ENCODE peak calls at places on chromosome 16, in eight cellular contexts. D is sigmoid colon, V is adrenal gland, W is uterus, L is right lobe of liver, K is HCT116, J is H1, M is transverse colon. P is an unnamed sample.
A peak's percentile ranks its signal among the peaks of the same experiment; 100 is the strongest.

GRCh38 chr16:57042157-57043111 is 49.9 kb upstream of the CPNE2 start:
- DNase-seq in D (no peak), V (peak; percentile 73), W (no peak), L (no peak), K (no peak), J (no peak), M (peak; percentile 31), P (peak; percentile 88)

GRCh38 chr16:88375236-88376052 is 7.3 kb upstream of the ZNF469 start:
- DNase-seq in D (peak; percentile 53), V (no peak), W (no peak), L (peak; percentile 31), K (no peak), J (no peak), M (no peak), P (peak; percentile 27)

GRCh38 chr16:19662351-19662750 is 55.7 kb downstream of the KNOP1 start:
- DNase-seq in D (no peak), V (no peak), W (no peak), L (no peak), K (no peak), J (peak; percentile 43), M (no peak), P (no peak)

GRCh38 chr16:83040174-83040573 is 413.4 kb downstream of the CDH13 start:
- DNase-seq in D (no peak), V (no peak), W (no peak), L (no peak), K (no peak), J (no peak), M (no peak), P (no peak)

GRCh38 chr16:27109666-27110523 is 43.2 kb downstream of the C16orf82 start:
- DNase-seq in D (peak; percentile 80), V (peak; percentile 60), W (peak; percentile 74), L (peak; percentile 75), K (no peak), J (peak; percentile 33), M (peak; percentile 90), P (peak; percentile 93)

GRCh38 chr16:47716571-47716970 is 255.4 kb downstream of the PHKB start:
- DNase-seq in D (no peak), V (no peak), W (no peak), L (no peak), K (no peak), J (no peak), M (no peak), P (no peak)

GRCh38 chr16:78105517-78105916 is 6.1 kb downstream of the WWOX start:
- DNase-seq in D (no peak), V (no peak), W (no peak), L (no peak), K (no peak), J (no peak), M (no peak), P (no peak)

GRCh38 chr16:1543085-1543896 is 9.8 kb downstream of the TMEM204 start:
- DNase-seq in D (peak; percentile 80), V (peak; percentile 73), W (peak; percentile 73), L (peak; percentile 71), K (peak; percentile 31), J (no peak), M (peak; percentile 43), P (peak; percentile 90)

GRCh38 chr16:1474047-1474446 is 781 bp downstream of the CLCN7 start:
- DNase-seq in D (no peak), V (no peak), W (no peak), L (no peak), K (no peak), J (no peak), M (no peak), P (no peak)

GRCh38 chr16:22397459-22397858 is 23.0 kb upstream of the CDR2 start:
- DNase-seq in D (no peak), V (no peak), W (no peak), L (no peak), K (no peak), J (no peak), M (no peak), P (no peak)

GRCh38 chr16:1078579-1079021 is 6.1 kb downstream of the SSTR5 start:
- DNase-seq in D (no peak), V (peak; percentile 90), W (no peak), L (peak; percentile 82), K (no peak), J (no peak), M (peak; percentile 72), P (no peak)

GRCh38 chr16:55944377-55944802 is 69.2 kb upstream of the CES5A start:
- DNase-seq in D (peak; percentile 91), V (peak; percentile 70), W (peak; percentile 68), L (peak; percentile 60), K (peak; percentile 23), J (peak; percentile 38), M (peak; percentile 61), P (no peak)

DNA sequence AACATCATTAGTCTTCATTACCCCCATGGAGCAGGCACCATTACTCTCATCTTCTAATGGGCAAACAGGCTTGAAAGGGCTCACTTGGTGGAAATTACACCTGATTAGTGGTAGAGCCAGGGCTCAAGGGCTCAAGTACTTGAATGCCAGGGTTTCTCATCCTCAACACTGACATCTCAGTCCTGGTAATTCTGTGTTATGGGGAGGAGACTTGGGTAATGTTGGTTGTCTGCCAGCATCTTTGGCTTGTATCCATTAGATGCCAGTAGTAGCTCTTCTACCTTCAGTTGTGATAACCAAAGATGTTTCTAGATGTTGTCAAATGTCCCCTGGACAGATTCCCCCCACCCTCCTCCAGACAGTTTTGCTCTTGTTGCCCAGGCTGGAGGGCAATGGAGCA is 2.5 kb downstream of the ZP2 start:
- DNase-seq in D (no peak), V (no peak), W (no peak), L (no peak), K (no peak), J (no peak), M (no peak), P (no peak)
- TF ChIP-seq POLR2A in D (no peak), V (no peak), W (no peak), L (no peak), K (no peak), J (no peak), M (no peak), P (no peak)

GRCh38 chr16:85667841-85668413 is 20.8 kb downstream of the GINS2 start:
- DNase-seq in D (peak; percentile 58), V (no peak), W (no peak), L (peak; percentile 31), K (no peak), J (no peak), M (no peak), P (peak; percentile 61)

GRCh38 chr16:85670840-85671239 is 17.9 kb downstream of the GINS2 start:
- DNase-seq in D (no peak), V (no peak), W (no peak), L (peak; percentile 29), K (no peak), J (no peak), M (no peak), P (peak; percentile 41)

GRCh38 chr16:85667261-85667660 is 21.5 kb downstream of the GINS2 start:
- DNase-seq in D (peak; percentile 50), V (no peak), W (no peak), L (peak; percentile 32), K (no peak), J (no peak), M (no peak), P (peak; percentile 57)

GRCh38 chr16:85665929-85666328 is 22.8 kb downstream of the GINS2 start:
- DNase-seq in D (peak; percentile 61), V (no peak), W (no peak), L (peak; percentile 50), K (no peak), J (no peak), M (no peak), P (peak; percentile 58)

DNA sequence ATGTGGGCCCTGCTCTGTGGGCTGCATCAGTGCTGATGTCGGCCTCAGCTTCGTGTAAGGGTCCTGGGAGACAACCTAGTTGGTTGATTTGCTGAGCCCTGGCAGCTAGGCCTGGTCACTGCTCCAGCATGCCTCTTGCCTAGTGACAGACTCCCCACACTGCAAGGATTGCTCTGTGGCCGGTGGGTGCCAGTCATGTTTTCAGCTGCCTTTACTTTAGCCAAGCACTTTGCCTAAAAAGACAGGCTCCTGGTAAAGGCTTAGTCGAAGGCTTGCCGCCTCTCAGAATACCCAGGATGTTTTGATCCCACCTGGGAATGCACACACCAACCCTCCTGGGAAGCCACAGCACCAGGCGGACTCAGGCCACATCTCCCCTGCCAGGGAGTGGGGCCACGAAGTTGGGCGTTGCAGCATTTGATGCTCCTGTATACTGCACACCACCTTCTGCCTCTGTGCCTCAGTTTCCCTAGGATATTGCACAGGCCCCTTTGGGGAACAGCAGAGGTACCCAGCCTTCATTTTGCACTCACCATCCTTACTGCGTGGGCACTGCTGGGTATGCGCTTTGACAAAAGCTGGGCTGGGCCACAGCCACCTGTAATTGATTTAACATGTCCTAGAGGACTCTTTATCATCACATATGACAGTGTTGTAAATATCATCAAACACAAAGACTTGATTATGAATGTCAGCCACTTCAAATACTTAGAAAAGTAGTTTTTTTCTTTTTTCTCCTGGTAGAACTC is 19.9 kb downstream of the GINS2 start:
- DNase-seq in D (peak; percentile 30), V (no peak), W (no peak), L (peak; percentile 29), K (no peak), J (no peak), M (no peak), P (peak; percentile 41)
- TF ChIP-seq POLR2A in D (no peak), V (no peak), W (no peak), L (no peak), K (no peak), J (no peak), M (no peak), P (no peak)

GRCh38 chr16:20741555-20742285 is at the start of gene THUMPD1:
- DNase-seq in D (peak; percentile 98), V (peak; percentile 97), W (peak; percentile 97), L (peak; percentile 98), K (peak; percentile 92), J (peak; percentile 88), M (peak; percentile 98), P (peak; percentile 99)
- TF ChIP-seq POLR2A in D (peak; percentile 93), V (peak; percentile 77), W (peak; percentile 84), L (peak; percentile 74), K (peak; percentile 46), J (peak; percentile 92), M (peak; percentile 88), P (no peak)

GRCh38 chr16:67930191-67930590 is 1.5 kb downstream of the CTRL start:
- DNase-seq in D (peak; percentile 61), V (no peak), W (no peak), L (no peak), K (no peak), J (no peak), M (no peak), P (no peak)
- TF ChIP-seq POLR2A in D (no peak), V (no peak), W (no peak), L (no peak), K (no peak), J (no peak), M (no peak), P (no peak)

DNA sequence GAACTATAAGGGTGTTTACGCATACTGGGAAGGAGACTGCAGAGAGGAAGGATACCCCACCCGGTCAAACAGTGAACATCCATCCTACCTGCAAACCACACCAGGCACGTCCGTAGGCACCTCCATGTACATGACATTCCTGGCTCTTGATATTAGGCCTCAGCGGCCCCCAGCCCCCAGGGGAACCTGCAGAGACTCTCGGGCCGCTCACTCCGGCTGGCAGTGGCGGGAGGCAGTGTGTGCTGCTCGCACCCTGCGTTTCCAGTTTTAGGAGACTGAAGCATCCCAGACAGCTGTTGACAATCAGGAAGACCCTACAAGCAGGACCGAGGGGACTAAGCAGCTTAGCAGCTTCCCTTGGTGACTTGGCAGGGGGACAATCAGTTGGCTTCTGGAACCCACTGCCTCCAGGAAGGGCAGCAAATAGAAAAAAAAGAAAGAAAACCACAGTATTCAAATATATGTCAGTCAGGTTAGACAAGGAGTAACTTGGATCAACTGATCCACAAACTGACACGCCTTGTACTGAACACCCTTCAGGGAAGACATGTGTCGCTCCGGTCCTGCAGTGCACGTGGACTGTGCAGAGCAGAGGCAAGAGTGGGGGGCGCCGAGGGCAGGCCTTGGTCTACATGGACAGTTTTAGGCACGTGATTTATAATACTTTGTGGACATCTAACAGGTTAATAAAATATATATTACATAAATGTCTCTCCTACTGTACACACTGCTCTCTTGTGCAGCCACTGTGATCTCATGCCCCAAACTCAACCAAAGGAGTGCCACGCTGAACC is 29.9 kb upstream of the CLEC18B start:
- DNase-seq in D (no peak), V (no peak), W (no peak), L (no peak), K (no peak), J (no peak), M (no peak), P (no peak)
- TF ChIP-seq POLR2A in D (no peak), V (no peak), W (no peak), L (no peak), K (no peak), J (no peak), M (no peak), P (no peak)

P was measured in spleen.